ENCODE peak calls at places on chromosomes 16 and 17, in four cellular contexts. One of them, this sample, is unnamed.

GRCh38 chr16:54098247-54098646 is 188.3 kb downstream of the IRX3 start:
- DNase-seq in SK-N-SH: no peak
- DNase-seq in WTC11: no peak
- DNase-seq in K562: no peak
- DNase-seq in this sample: no peak

GRCh38 chr17:1871743-1872142 is 41.9 kb downstream of the RPA1 start:
- DNase-seq in SK-N-SH: no peak
- DNase-seq in WTC11: no peak
- DNase-seq in K562: no peak
- DNase-seq in this sample: no peak

GRCh38 chr17:28946239-28946638 is 5.1 kb downstream of the PHF12 start:
- DNase-seq in SK-N-SH: no peak
- DNase-seq in WTC11: no peak
- DNase-seq in K562: no peak
- DNase-seq in this sample: no peak

GRCh38 chr17:17545031-17545820 is 46.3 kb downstream of the PEMT start:
- DNase-seq in SK-N-SH: no peak
- DNase-seq in WTC11: no peak
- DNase-seq in K562: no peak
- DNase-seq in this sample: no peak

GRCh38 chr17:45284176-45285140 is 22.6 kb upstream of the SPATA32 start:
- DNase-seq in SK-N-SH: no peak
- DNase-seq in WTC11: peak
- DNase-seq in K562: no peak
- DNase-seq in this sample: no peak

GRCh38 chr17:81106716-81107115 is 58.6 kb upstream of the PVALEF start:
- DNase-seq in SK-N-SH: no peak
- DNase-seq in WTC11: no peak
- DNase-seq in K562: no peak
- DNase-seq in this sample: no peak

GRCh38 chr16:25371342-25371741 is 113.7 kb upstream of the ZKSCAN2 start:
- DNase-seq in SK-N-SH: no peak
- DNase-seq in WTC11: no peak
- DNase-seq in K562: no peak
- DNase-seq in this sample: no peak

GRCh38 chr17:38868095-38868967 is 1.5 kb upstream of the LASP1 start:
- DNase-seq in SK-N-SH: no peak
- DNase-seq in WTC11: no peak
- DNase-seq in K562: no peak
- DNase-seq in this sample: peak

GRCh38 chr17:44558349-44559287 is 1.3 kb downstream of the FZD2 start:
- DNase-seq in SK-N-SH: no peak
- DNase-seq in WTC11: peak
- DNase-seq in K562: no peak
- DNase-seq in this sample: no peak

GRCh38 chr16:69476920-69477418 is 52.5 kb downstream of the CYB5B start:
- DNase-seq in SK-N-SH: no peak
- DNase-seq in WTC11: no peak
- DNase-seq in K562: no peak
- DNase-seq in this sample: peak

GRCh38 chr16:74297296-74297665 is 667 bp downstream of the PSMD7 start:
- DNase-seq in SK-N-SH: peak
- DNase-seq in WTC11: no peak
- DNase-seq in K562: no peak
- DNase-seq in this sample: peak

GRCh38 chr17:694239-694638 is 20.4 kb downstream of the VPS53 start:
- DNase-seq in SK-N-SH: no peak
- DNase-seq in WTC11: no peak
- DNase-seq in K562: no peak
- DNase-seq in this sample: no peak

GRCh38 chr17:28385037-28385797 is 13.7 kb downstream of the SARM1 start:
- DNase-seq in SK-N-SH: no peak
- DNase-seq in WTC11: peak
- DNase-seq in K562: no peak
- DNase-seq in this sample: no peak

GRCh38 chr16:2489581-2489980 is 14.7 kb downstream of the TBC1D24 start:
- DNase-seq in SK-N-SH: no peak
- DNase-seq in WTC11: no peak
- DNase-seq in K562: no peak
- DNase-seq in this sample: no peak

GRCh38 chr16:7268182-7268581 is 64.5 kb upstream of the RBFOX1 start:
- DNase-seq in SK-N-SH: peak
- DNase-seq in WTC11: no peak
- DNase-seq in K562: peak
- DNase-seq in this sample: peak

GRCh38 chr17:75985986-75986385 is 6.9 kb downstream of the TEN1 start:
- DNase-seq in SK-N-SH: no peak
- DNase-seq in WTC11: no peak
- DNase-seq in K562: no peak
- DNase-seq in this sample: no peak

GRCh38 chr16:19382084-19382801 is 35.4 kb upstream of the TMC5 start:
- DNase-seq in SK-N-SH: peak
- DNase-seq in WTC11: no peak
- DNase-seq in K562: no peak
- DNase-seq in this sample: peak

GRCh38 chr16:4109250-4109736 is 6.9 kb downstream of the ADCY9 start:
- DNase-seq in SK-N-SH: no peak
- DNase-seq in WTC11: no peak
- DNase-seq in K562: no peak
- DNase-seq in this sample: peak

GRCh38 chr17:40321502-40322416 is 12.8 kb downstream of the RARA start:
- DNase-seq in SK-N-SH: no peak
- DNase-seq in WTC11: no peak
- DNase-seq in K562: no peak
- DNase-seq in this sample: no peak
- TF ChIP-seq FOXJ3 in SK-N-SH: no peak
- TF ChIP-seq FOXJ3 in WTC11: no peak
- TF ChIP-seq FOXJ3 in K562: no peak
- TF ChIP-seq FOXJ3 in this sample: no peak

GRCh38 chr17:4559139-4559791 is 1.1 kb downstream of the GGT6 start:
- DNase-seq in SK-N-SH: no peak
- DNase-seq in WTC11: no peak
- DNase-seq in K562: no peak
- DNase-seq in this sample: no peak

GRCh38 chr17:4558311-4558972 is 1.9 kb downstream of the GGT6 start:
- DNase-seq in SK-N-SH: no peak
- DNase-seq in WTC11: no peak
- DNase-seq in K562: no peak
- DNase-seq in this sample: no peak

GRCh38 chr17:4555863-4556646 is 871 bp upstream of the MYBBP1A start:
- DNase-seq in SK-N-SH: peak
- DNase-seq in WTC11: no peak
- DNase-seq in K562: no peak
- DNase-seq in this sample: no peak

GRCh38 chr17:4556996-4557395 is 1.8 kb upstream of the MYBBP1A start:
- DNase-seq in SK-N-SH: no peak
- DNase-seq in WTC11: no peak
- DNase-seq in K562: no peak
- DNase-seq in this sample: no peak

GRCh38 chr17:4557626-4558310 is 2.6 kb upstream of the MYBBP1A start:
- DNase-seq in SK-N-SH: no peak
- DNase-seq in WTC11: no peak
- DNase-seq in K562: no peak
- DNase-seq in this sample: no peak
- TF ChIP-seq FOXJ3 in SK-N-SH: no peak
- TF ChIP-seq FOXJ3 in WTC11: no peak
- TF ChIP-seq FOXJ3 in K562: no peak
- TF ChIP-seq FOXJ3 in this sample: no peak

DNA sequence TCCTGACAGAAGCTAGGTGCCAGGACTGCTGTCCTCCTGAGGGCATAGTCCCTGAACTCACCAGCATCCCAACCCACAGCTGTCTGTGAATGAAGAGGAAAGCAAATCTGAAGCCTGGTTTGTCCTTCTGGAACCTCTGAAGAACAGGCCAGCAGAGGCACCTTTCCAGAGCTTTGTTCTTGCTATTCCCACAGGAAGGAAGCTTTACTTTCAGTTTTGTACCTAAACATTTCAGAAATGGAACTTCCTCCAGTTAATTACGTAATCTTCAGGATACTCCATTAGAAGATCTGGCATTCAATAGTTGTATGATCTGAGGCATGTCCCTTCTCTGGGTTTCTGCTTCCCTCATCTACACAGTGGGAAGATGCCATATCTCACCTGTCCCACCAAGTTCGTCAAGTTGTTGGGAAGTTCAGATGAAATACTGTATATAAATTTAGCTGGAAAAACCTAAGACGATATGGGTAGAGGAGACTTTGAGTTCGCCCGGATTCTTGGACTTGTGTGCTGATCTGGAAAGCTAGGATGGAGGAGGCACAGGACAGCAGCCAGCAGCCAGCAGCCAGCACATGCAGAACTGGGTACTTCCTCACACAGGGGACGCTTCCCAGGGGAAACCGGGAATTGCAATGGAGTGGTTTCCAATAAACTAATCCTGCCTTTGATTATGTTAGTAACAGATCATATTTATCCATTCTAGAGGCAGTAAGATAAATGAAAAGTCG is 22.4 kb downstream of the NXPH3 start:
- DNase-seq in SK-N-SH: no peak
- DNase-seq in WTC11: no peak
- DNase-seq in K562: no peak
- DNase-seq in this sample: peak
- TF ChIP-seq FOXJ3 in SK-N-SH: no peak
- TF ChIP-seq FOXJ3 in WTC11: no peak
- TF ChIP-seq FOXJ3 in K562: no peak
- TF ChIP-seq FOXJ3 in this sample: no peak

GRCh38 chr17:42387221-42387657 is 1.0 kb downstream of the STAT3 start:
- DNase-seq in SK-N-SH: peak
- DNase-seq in WTC11: no peak
- DNase-seq in K562: no peak
- DNase-seq in this sample: peak
- TF ChIP-seq FOXJ3 in SK-N-SH: no peak
- TF ChIP-seq FOXJ3 in WTC11: no peak
- TF ChIP-seq FOXJ3 in K562: no peak
- TF ChIP-seq FOXJ3 in this sample: no peak